ENCODE peak calls at places on chromosomes 4 and X, in four cellular contexts. One of them, this sample, is unnamed.

GRCh38 chrX:8987672-8988250 is 46.2 kb downstream of the FAM9B start:
- DNase-seq in G401: no peak
- DNase-seq in M059J: no peak
- DNase-seq in NCI-H1930: no peak
- DNase-seq in this sample: peak

GRCh38 chr4:63459329-63459728 is 949.9 kb downstream of the TECRL start:
- DNase-seq in G401: no peak
- DNase-seq in M059J: no peak
- DNase-seq in NCI-H1930: no peak
- DNase-seq in this sample: no peak

GRCh38 chr4:8191136-8191747 is 7.8 kb upstream of the SH3TC1 start:
- DNase-seq in G401: no peak
- DNase-seq in M059J: peak
- DNase-seq in NCI-H1930: no peak
- DNase-seq in this sample: no peak

GRCh38 chrX:32877592-32877991 is 333.8 kb downstream of the DMD start:
- DNase-seq in G401: no peak
- DNase-seq in M059J: peak
- DNase-seq in NCI-H1930: no peak
- DNase-seq in this sample: no peak

GRCh38 chrX:100449696-100450606 is 39.9 kb upstream of the PCDH19 start:
- DNase-seq in G401: no peak
- DNase-seq in M059J: peak
- DNase-seq in NCI-H1930: no peak
- DNase-seq in this sample: no peak

GRCh38 chrX:138859421-138859820 is 147.9 kb upstream of the FGF13 start:
- DNase-seq in G401: no peak
- DNase-seq in M059J: no peak
- DNase-seq in NCI-H1930: no peak
- DNase-seq in this sample: no peak

GRCh38 chrX:57294961-57295360 is 8.5 kb downstream of the FAAH2 start:
- DNase-seq in G401: no peak
- DNase-seq in M059J: no peak
- DNase-seq in NCI-H1930: no peak
- DNase-seq in this sample: no peak

GRCh38 chrX:22126311-22126710 is 94.2 kb downstream of the PHEX start:
- DNase-seq in G401: no peak
- DNase-seq in M059J: peak
- DNase-seq in NCI-H1930: no peak
- DNase-seq in this sample: no peak

GRCh38 chr4:56757821-56758400 is 63.6 kb downstream of the SPINK2 start:
- DNase-seq in G401: no peak
- DNase-seq in M059J: peak
- DNase-seq in NCI-H1930: no peak
- DNase-seq in this sample: no peak

This sample was measured in HuH-7.